ENCODE peak calls at places on chromosome 2, in four cellular contexts. Q is IMR-90, U is H1, F is mesendoderm. D is an unnamed sample.

GRCh38 chr2:39241588-39241987 is 2.2 kb downstream of the CDKL4 start:
- DNase-seq in Q (no peak), U (no peak), F (no peak), D (no peak)

GRCh38 chr2:46836295-46837111 is 79.1 kb downstream of the MCFD2 start:
- DNase-seq in Q (peak; percentile 73), U (no peak), F (no peak), D (no peak)

GRCh38 chr2:152715854-152716428 is 1.3 kb downstream of the PRPF40A start:
- DNase-seq in Q (peak; percentile 5), U (no peak), F (peak; percentile 81), D (no peak)

GRCh38 chr2:128422571-128422970 is 103.9 kb upstream of the HS6ST1 start:
- DNase-seq in Q (peak; percentile 88), U (no peak), F (no peak), D (no peak)

GRCh38 chr2:20224716-20225293 is at the start of gene SDC1:
- DNase-seq in Q (peak; percentile 45), U (peak; percentile 79), F (peak; percentile 80), D (peak; percentile 55)

GRCh38 chr2:1938986-1939385 is 194.7 kb upstream of the PXDN start:
- DNase-seq in Q (no peak), U (no peak), F (no peak), D (no peak)

GRCh38 chr2:88127888-88128653 is at the start of gene FABP1:
- DNase-seq in Q (no peak), U (no peak), F (no peak), D (no peak)

GRCh38 chr2:203713381-203713780 is 6.9 kb downstream of the CD28 start:
- DNase-seq in Q (no peak), U (no peak), F (peak; percentile 83), D (no peak)

GRCh38 chr2:68303033-68303901 is 16.5 kb downstream of the CNRIP1 start:
- DNase-seq in Q (peak; percentile 41), U (no peak), F (no peak), D (no peak)

GRCh38 chr2:227098162-227098515 is 65.9 kb downstream of the COL4A4 start:
- DNase-seq in Q (no peak), U (no peak), F (no peak), D (no peak)

GRCh38 chr2:112026509-112026908 is 28.6 kb upstream of the TMEM87B start:
- DNase-seq in Q (no peak), U (peak; percentile 14), F (no peak), D (no peak)

GRCh38 chr2:123419976-123420375 is 605.1 kb upstream of the CNTNAP5 start:
- DNase-seq in Q (no peak), U (no peak), F (no peak), D (no peak)

GRCh38 chr2:70214958-70215357 is 24.1 kb upstream of the C2orf42 start:
- DNase-seq in Q (peak; percentile 96), U (no peak), F (no peak), D (no peak)

GRCh38 chr2:44715671-44716077 is 225.8 kb upstream of the SIX3 start:
- DNase-seq in Q (peak; percentile 27), U (no peak), F (peak; percentile 90), D (peak; percentile 23)

GRCh38 chr2:105896765-105897163 is 152.1 kb downstream of the NCK2 start:
- DNase-seq in Q (no peak), U (no peak), F (peak; percentile 35), D (no peak)

GRCh38 chr2:238264072-238264460 is 24.2 kb upstream of the HES6 start:
- DNase-seq in Q (no peak), U (no peak), F (no peak), D (no peak)

GRCh38 chr2:85394256-85394655 is 15.9 kb downstream of the CAPG start:
- DNase-seq in Q (no peak), U (no peak), F (no peak), D (no peak)

DNA sequence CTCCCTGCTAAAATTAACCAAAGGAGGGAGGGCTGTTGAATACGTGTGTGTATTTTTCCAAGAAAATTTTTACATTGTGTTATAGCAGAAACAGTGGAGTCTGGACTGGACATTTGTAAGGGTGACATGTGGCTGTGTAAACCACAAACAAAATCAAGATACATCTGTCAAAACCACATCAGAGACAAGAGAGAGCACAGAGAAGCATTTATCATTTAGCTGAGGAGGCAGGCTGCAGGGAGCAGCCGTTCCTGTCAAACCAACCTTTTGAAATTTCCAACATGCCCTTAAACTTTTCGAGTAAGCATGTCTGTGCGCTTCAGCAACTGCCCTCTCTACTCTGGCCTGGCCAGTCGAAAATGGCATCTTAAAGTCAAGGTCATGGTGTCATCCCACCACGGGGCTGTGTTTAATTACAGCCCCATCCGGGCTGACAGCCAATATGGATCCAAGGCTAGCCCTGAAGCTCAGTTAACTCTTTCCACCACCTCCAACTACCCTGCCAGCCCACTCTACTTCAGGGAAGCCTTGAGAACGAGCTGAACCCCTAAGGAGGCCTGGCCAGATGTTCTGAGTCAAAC is 8.4 kb downstream of the BCL11A start:
- DNase-seq in Q (no peak), U (no peak), F (no peak), D (no peak)
- H3K4me3 ChIP-seq in Q (no peak overlapping the region), U (no peak overlapping the region), F (no peak overlapping the region), D (no peak overlapping the region)

GRCh38 chr2:43226955-43227829 is 786 bp upstream of the ZFP36L2 start:
- DNase-seq in Q (peak; percentile 68), U (peak; percentile 85), F (peak; percentile 93), D (peak; percentile 81)

GRCh38 chr2:43226558-43226954 is at the start of gene ZFP36L2:
- DNase-seq in Q (peak; percentile 93), U (peak; percentile 90), F (peak; percentile 96), D (peak; percentile 89)

GRCh38 chr2:43224571-43225092 is 1.8 kb downstream of the ZFP36L2 start:
- DNase-seq in Q (peak; percentile 17), U (peak; percentile 66), F (peak; percentile 68), D (no peak)

GRCh38 chr2:43225093-43225787 is 1.2 kb downstream of the ZFP36L2 start:
- DNase-seq in Q (peak; percentile 64), U (no peak), F (peak; percentile 79), D (peak; percentile 52)

GRCh38 chr2:43225788-43226557 is 433 bp downstream of the ZFP36L2 start:
- DNase-seq in Q (peak; percentile 68), U (peak; percentile 80), F (peak; percentile 82), D (peak; percentile 75)
- H2BK15ac ChIP-seq in Q (no peak overlapping the region), U (no peak overlapping the region), F (no peak overlapping the region), D (peak overlapping the region; percentile 73)

GRCh38 chr2:240229005-240229404 is 88.5 kb upstream of the OTOS start:
- DNase-seq in Q (no peak), U (no peak), F (no peak), D (no peak)
- H3K4me1 ChIP-seq in Q (peaks cover 5% of the 10 kb centered on the region), U (no peaks in the 10 kb centered on the region), F (no peaks in the 10 kb centered on the region), D (peaks cover 2% of the 10 kb centered on the region)

GRCh38 chr2:173961346-173961705 is 3.8 kb downstream of the SP3 start:
- DNase-seq in Q (peak; percentile 67), U (no peak), F (no peak), D (no peak)
- H3K4me3 ChIP-seq in Q (no peak overlapping the region), U (no peak overlapping the region), F (no peak overlapping the region), D (no peak overlapping the region)

GRCh38 chr2:26642437-26642836 is 1.3 kb upstream of the CIB4 start:
- DNase-seq in Q (no peak), U (peak; percentile 37), F (no peak), D (no peak)

GRCh38 chr2:26640331-26640745 is 828 bp downstream of the CIB4 start:
- DNase-seq in Q (peak; percentile 39), U (no peak), F (no peak), D (no peak)

GRCh38 chr2:26639685-26640240 is 1.4 kb downstream of the CIB4 start:
- DNase-seq in Q (no peak), U (no peak), F (no peak), D (no peak)

GRCh38 chr2:26637811-26638310 is 3.3 kb downstream of the CIB4 start:
- DNase-seq in Q (no peak), U (no peak), F (no peak), D (no peak)

DNA sequence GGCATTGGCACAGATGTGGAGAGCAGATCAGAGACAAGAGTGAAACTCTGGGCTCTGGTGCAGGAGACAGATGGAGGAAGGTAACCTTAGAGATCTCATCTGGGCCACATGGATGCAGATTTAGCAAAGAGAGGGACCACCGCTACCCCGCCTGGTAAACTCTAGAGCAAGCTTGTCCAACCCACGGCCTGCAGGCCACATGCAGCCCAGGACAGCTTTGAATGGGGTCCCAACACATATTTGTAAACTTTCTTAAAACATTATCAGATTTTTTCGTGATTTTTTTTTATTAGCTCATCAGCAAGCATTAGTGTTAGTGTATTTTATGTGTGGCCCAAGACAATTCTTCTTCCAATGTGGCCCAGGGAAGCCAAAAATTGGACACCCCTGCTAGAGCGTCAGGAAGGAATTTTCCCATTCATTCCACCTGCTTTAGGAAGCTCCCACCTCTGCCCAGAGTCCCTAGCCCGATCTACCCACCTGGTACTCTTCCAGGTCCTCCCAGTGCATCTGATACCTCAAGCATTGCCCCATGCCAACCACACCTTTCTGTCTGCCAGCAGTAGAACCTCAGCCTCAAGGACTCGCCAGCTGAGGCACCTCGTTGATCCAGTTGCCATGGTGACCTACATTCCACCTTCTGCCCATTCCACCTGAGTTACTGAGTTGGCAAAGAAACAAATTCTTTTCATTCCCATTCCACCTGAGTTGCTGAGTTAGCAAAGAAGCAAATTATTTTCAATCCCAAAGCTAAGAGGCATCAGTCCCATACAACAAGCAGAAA is at the start of gene CIB4:
- DNase-seq in Q (no peak), U (peak; percentile 42), F (peak; percentile 67), D (no peak)
- H2BK15ac ChIP-seq in Q (no peak within 1 kb of the TSS), U (no peak within 1 kb of the TSS), F (no peak within 1 kb of the TSS), D (no peak within 1 kb of the TSS)

DNA sequence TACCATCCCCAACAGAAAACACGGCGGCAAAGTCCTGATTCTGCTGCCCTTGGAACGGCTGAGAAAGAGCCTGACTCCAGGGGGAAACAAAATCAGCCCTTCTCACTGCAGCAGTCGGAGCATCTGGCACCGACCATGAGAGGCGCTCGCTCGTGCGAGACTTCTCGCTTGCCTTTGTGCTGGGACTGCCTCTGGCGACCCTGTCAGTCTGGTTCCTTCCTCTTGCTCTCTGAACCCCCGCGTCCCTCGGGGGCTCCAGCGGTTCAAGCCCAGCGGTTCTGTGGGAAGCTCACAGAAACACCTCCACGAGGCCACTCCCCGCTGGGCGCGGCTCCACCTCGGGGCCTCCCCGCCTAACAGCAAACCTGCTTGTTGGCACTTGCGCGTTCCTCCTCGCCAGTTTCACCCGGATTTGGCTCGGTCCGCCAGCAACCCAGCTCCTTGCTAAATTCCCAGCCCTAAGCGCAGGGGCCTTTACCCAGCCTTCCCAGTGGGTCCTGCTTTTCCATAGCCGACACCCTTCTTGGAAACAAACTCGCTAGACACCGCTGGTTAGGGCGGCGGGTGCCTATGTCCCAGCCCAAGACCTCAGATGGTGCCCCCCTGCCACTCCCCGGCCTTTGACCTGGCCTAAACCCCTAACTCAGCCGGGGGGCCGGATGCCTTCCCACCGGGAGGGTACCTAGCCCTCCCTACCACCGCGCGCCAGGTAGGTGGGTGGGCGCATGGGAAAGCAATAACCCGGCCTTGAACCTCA is 2.2 kb downstream of the RND3 start:
- DNase-seq in Q (peak; percentile 53), U (peak; percentile 77), F (peak; percentile 88), D (peak; percentile 62)
- H3K4me1 ChIP-seq in Q (peaks cover 2% of the 10 kb centered on the region), U (peaks cover 4% of the 10 kb centered on the region), F (no peaks in the 10 kb centered on the region), D (peaks cover 10% of the 10 kb centered on the region)

D was measured in neuronal stem cell.